ENCODE peak calls at places on chromosomes 13 and 19, in four cellular contexts. V, T, M and X are unnamed samples.

GRCh38 chr19:14450168-14450874 is 17.2 kb downstream of the PKN1 start:
- DNase-seq in M (peak), V (no peak), T (peak), X (peak)

GRCh38 chr19:7480975-7481265 is 7.9 kb downstream of the PEX11G start:
- DNase-seq in M (no peak), V (no peak), T (no peak), X (no peak)

GRCh38 chr19:14494910-14495677 is 833 bp downstream of the GIPC1 start:
- DNase-seq in M (no peak), T (no peak), V (peak), X (peak)

GRCh38 chr13:98500963-98501421 is 75.9 kb downstream of the STK24 start:
- DNase-seq in M (no peak), V (no peak), T (no peak), X (no peak)

GRCh38 chr19:41707502-41707812 is 969 bp upstream of the CEACAM5 start:
- DNase-seq in M (no peak), V (no peak), T (peak), X (peak)

GRCh38 chr19:7914598-7915045 is at the start of gene TGFBR3L:
- DNase-seq in T (no peak), M (no peak), V (no peak), X (no peak)

GRCh38 chr13:51419015-51419636 is 33.7 kb downstream of the INTS6 start:
- DNase-seq in V (no peak), M (no peak), T (no peak), X (no peak)

GRCh38 chr19:32070101-32070500 is 275.3 kb upstream of the ZNF507 start:
- DNase-seq in V (no peak), T (no peak), M (no peak), X (no peak)

GRCh38 chr19:9839415-9839814 is 4.3 kb downstream of the PIN1 start:
- DNase-seq in T (no peak), V (no peak), M (peak), X (no peak)

GRCh38 chr13:90402613-90403012 is 944.9 kb upstream of the MIR17HG start:
- DNase-seq in V (no peak), T (no peak), M (no peak), X (no peak)

GRCh38 chr19:5178051-5178450 is 162.6 kb downstream of the PTPRS start:
- DNase-seq in M (no peak), V (no peak), T (no peak), X (no peak)

GRCh38 chr19:36013280-36014028 is 559 bp downstream of the ALKBH6 start:
- DNase-seq in M (no peak), V (no peak), T (no peak), X (no peak)

GRCh38 chr13:58893396-58893795 is 1261.9 kb downstream of the PCDH17 start:
- DNase-seq in V (no peak), M (no peak), T (no peak), X (no peak)

GRCh38 chr13:33394294-33394932 is 108.9 kb upstream of the STARD13 start:
- DNase-seq in T (no peak), V (no peak), M (no peak), X (no peak)

GRCh38 chr13:87131611-87132010 is 539.6 kb upstream of the SLITRK5 start:
- DNase-seq in T (peak), M (peak), V (no peak), X (no peak)

GRCh38 chr13:59710995-59711701 is 452.6 kb downstream of the DIAPH3 start:
- DNase-seq in T (peak), M (peak), V (no peak), X (no peak)